ENCODE peak calls at places on chromosomes 7 and 10, in ten cellular contexts. M is GM23248, S is HCT116, Z is keratinocyte, H is fibroblast of lung, E is neural progenitor cell, V is OCI-LY7, L is trophoblast cell, G is PC-3, K is GM23338. P is an unnamed sample.

GRCh38 chr7:75642810-75643486 is 95.8 kb downstream of the HIP1 start:
- DNase-seq in M (peak; percentile 73), S (peak; percentile 54), Z (peak; percentile 48), H (peak; percentile 67), E (peak; percentile 85), V (peak; percentile 74), L (peak; percentile 66), G (peak; percentile 85), K (peak; percentile 95), P (peak; percentile 76)

GRCh38 chr10:46542567-46543323 is 13.7 kb downstream of the GPRIN2 start:
- DNase-seq in M (no peak), S (no peak), Z (no peak), H (no peak), E (no peak), V (no peak), L (no peak), G (no peak), K (no peak), P (no peak)

GRCh38 chr7:84637568-84638338 is 443.2 kb upstream of the SEMA3A start:
- DNase-seq in M (peak; percentile 89), S (no peak), Z (peak; percentile 21), H (peak; percentile 79), E (peak; percentile 20), V (no peak), L (peak; percentile 24), G (peak; percentile 88), K (peak; percentile 74), P (no peak)

GRCh38 chr10:24965051-24965450 is 12.6 kb upstream of the PRTFDC1 start:
- DNase-seq in M (no peak), S (no peak), Z (no peak), H (no peak), E (no peak), V (no peak), L (no peak), G (no peak), K (no peak), P (no peak)

GRCh38 chr7:37920619-37921339 is at the start of gene EPDR1:
- DNase-seq in M (peak; percentile 32), S (peak; percentile 37), Z (no peak), H (no peak), E (peak; percentile 70), V (peak; percentile 5), L (no peak), G (peak; percentile 78), K (peak; percentile 71), P (peak; percentile 83)

GRCh38 chr7:47371733-47372368 is 210.1 kb downstream of the TNS3 start:
- DNase-seq in M (no peak), S (no peak), Z (no peak), H (peak; percentile 34), E (no peak), V (no peak), L (no peak), G (peak; percentile 74), K (peak; percentile 30), P (no peak)

GRCh38 chr10:33139191-33139646 is 181.2 kb upstream of the ITGB1 start:
- DNase-seq in M (no peak), S (no peak), Z (no peak), H (no peak), E (no peak), V (peak; percentile 67), L (no peak), G (no peak), K (no peak), P (no peak)

GRCh38 chr10:23173549-23174074 is 18.5 kb upstream of the PTF1A start:
- DNase-seq in M (no peak), S (no peak), Z (no peak), H (no peak), E (peak; percentile 69), V (no peak), L (no peak), G (no peak), K (peak; percentile 49), P (no peak)

GRCh38 chr10:94706089-94706488 is 22.6 kb downstream of the CYP2C18 start:
- DNase-seq in M (no peak), S (no peak), Z (no peak), H (no peak), E (no peak), V (no peak), L (no peak), G (no peak), K (no peak), P (no peak)

GRCh38 chr7:92648082-92648481 is 57.9 kb upstream of the FAM133B start:
- DNase-seq in M (no peak), S (no peak), Z (no peak), H (no peak), E (no peak), V (no peak), L (no peak), G (no peak), K (no peak), P (no peak)

GRCh38 chr7:55275291-55276200 is 89.6 kb upstream of the LANCL2 start:
- DNase-seq in M (no peak), S (no peak), Z (no peak), H (no peak), E (no peak), V (no peak), L (no peak), G (no peak), K (no peak), P (no peak)

GRCh38 chr10:102408728-102409603 is 9.6 kb downstream of the PSD start:
- DNase-seq in M (peak; percentile 73), S (no peak), Z (no peak), H (peak; percentile 30), E (peak; percentile 79), V (no peak), L (no peak), G (no peak), K (peak; percentile 64), P (no peak)

GRCh38 chr7:69605070-69605469 is 6.8 kb downstream of the AUTS2 start:
- DNase-seq in M (no peak), S (no peak), Z (no peak), H (no peak), E (no peak), V (no peak), L (no peak), G (no peak), K (peak; percentile 21), P (no peak)
- H3K79me2 ChIP-seq in M (no peaks in the 10 kb centered on the region), S (no peaks in the 10 kb centered on the region), Z (no peaks in the 10 kb centered on the region), H (no peaks in the 10 kb centered on the region), E (peaks cover 14% of the 10 kb centered on the region), V (peaks cover 100% of the 10 kb centered on the region), L (no peaks in the 10 kb centered on the region), G (no peaks in the 10 kb centered on the region), K (peaks cover 49% of the 10 kb centered on the region), P (no peaks in the 10 kb centered on the region)

GRCh38 chr7:98293265-98293664 is 11.8 kb downstream of the BRI3 start:
- DNase-seq in M (no peak), S (no peak), Z (no peak), H (no peak), E (no peak), V (no peak), L (peak; percentile 57), G (no peak), K (no peak), P (no peak)

GRCh38 chr7:98294326-98294725 is 12.8 kb downstream of the BRI3 start:
- DNase-seq in M (no peak), S (no peak), Z (no peak), H (no peak), E (no peak), V (no peak), L (no peak), G (no peak), K (no peak), P (no peak)

GRCh38 chr7:98293746-98294145 is 12.3 kb downstream of the BRI3 start:
- DNase-seq in M (no peak), S (no peak), Z (no peak), H (no peak), E (no peak), V (no peak), L (no peak), G (no peak), K (no peak), P (no peak)

GRCh38 chr7:98295467-98296220 is 14.2 kb downstream of the BRI3 start:
- DNase-seq in M (peak; percentile 30), S (no peak), Z (no peak), H (no peak), E (no peak), V (no peak), L (peak; percentile 16), G (no peak), K (no peak), P (no peak)

GRCh38 chr7:98294798-98295382 is 13.4 kb downstream of the BRI3 start:
- DNase-seq in M (peak; percentile 76), S (peak; percentile 41), Z (no peak), H (peak; percentile 44), E (peak; percentile 88), V (peak; percentile 58), L (peak; percentile 81), G (peak; percentile 73), K (peak; percentile 91), P (no peak)
- H3K79me2 ChIP-seq in M (peaks cover 41% of the 10 kb centered on the region), S (peaks cover 46% of the 10 kb centered on the region), Z (peaks cover 10% of the 10 kb centered on the region), H (peaks cover 20% of the 10 kb centered on the region), E (peaks cover 4% of the 10 kb centered on the region), V (no peaks in the 10 kb centered on the region), L (no peaks in the 10 kb centered on the region), G (peaks cover 13% of the 10 kb centered on the region), K (peaks cover 13% of the 10 kb centered on the region), P (peaks cover 23% of the 10 kb centered on the region)

DNA sequence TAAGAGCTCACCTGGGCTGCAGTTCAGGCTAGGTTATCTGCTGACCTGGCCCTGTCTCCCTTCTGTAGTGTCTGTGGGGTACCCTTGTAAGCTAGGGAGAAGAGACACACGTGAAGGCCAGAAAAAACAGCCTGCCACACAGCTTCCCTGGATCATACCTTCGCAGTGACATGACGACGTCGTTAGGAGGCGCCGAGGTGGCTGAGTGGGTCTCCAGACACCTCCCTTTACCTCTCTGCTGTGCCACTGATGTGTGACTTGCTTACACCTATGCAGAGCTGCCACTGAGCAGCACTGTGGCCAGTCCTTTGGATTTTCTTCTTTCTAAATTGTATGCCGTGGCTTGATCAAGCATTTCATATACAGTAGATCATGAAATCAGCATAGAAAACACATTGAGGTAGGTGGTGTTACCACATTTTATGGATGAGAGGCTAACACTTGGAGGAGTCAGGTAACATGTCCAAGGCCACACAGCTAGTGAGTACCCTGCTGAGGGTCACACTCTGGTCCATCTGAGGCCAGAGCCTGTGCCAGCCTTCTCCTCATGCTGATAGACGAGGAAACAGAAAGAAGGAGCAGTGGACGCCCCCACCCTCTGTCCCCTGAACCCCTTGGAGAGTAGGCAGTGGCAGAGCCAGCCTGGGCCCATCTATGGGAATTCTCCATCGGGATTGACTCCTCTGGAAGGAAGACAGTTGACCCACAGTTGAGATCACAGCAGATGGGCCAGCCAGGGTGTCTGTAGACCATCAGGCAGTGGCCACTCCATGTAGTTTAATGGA is 23.1 kb downstream of the HTRA1 start:
- DNase-seq in M (no peak), S (no peak), Z (no peak), H (no peak), E (no peak), V (no peak), L (no peak), G (no peak), K (no peak), P (no peak)
- H3K79me2 ChIP-seq in M (peaks cover 62% of the 10 kb centered on the region), S (no peaks in the 10 kb centered on the region), Z (peaks cover 11% of the 10 kb centered on the region), H (no peaks in the 10 kb centered on the region), E (no peaks in the 10 kb centered on the region), V (no peaks in the 10 kb centered on the region), L (no peaks in the 10 kb centered on the region), G (no peaks in the 10 kb centered on the region), K (no peaks in the 10 kb centered on the region), P (no peaks in the 10 kb centered on the region)

DNA sequence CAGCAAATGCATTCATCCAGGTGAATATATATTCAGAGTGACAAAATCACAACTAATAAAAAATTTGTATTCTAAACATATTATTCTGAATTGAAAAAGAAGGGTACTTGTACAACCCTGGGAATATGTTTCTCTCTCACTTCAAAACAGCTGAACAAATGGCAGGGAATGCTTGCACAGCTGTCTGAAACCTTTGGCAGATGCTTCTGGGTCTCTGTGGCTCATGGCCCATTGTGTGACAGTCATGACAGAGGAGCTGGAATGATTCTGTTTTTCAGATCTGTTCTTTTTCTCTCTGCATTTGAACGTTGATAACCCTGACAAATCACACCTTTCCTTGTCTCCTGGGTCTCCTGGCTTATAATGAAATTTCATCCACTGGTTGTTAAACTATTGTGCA is 275.7 kb upstream of the FZD1 start:
- DNase-seq in M (no peak), S (no peak), Z (no peak), H (no peak), E (no peak), V (no peak), L (no peak), G (no peak), K (no peak), P (no peak)
- H3K79me2 ChIP-seq in M (no peaks in the 10 kb centered on the region), S (no peaks in the 10 kb centered on the region), Z (no peaks in the 10 kb centered on the region), H (no peaks in the 10 kb centered on the region), E (no peaks in the 10 kb centered on the region), V (no peaks in the 10 kb centered on the region), L (no peaks in the 10 kb centered on the region), G (no peaks in the 10 kb centered on the region), K (no peaks in the 10 kb centered on the region), P (no peaks in the 10 kb centered on the region)